ENCODE peak calls at places on chromosomes 1 and 21, in nine cellular contexts. One of them, this sample, is unnamed.

GRCh38 chr1:54334996-54335395 is 71.2 kb downstream of the SSBP3 start:
- DNase-seq in colonic mucosa: no peak
- DNase-seq in left ventricle myocardium inferior: no peak
- DNase-seq in dorsolateral prefrontal cortex: no peak
- DNase-seq in tibial nerve: no peak
- DNase-seq in adrenal gland: no peak
- DNase-seq in mucosa of descending colon: no peak
- DNase-seq in heart left ventricle: no peak
- DNase-seq in astrocyte of the spinal cord: peak
- DNase-seq in this sample: peak

GRCh38 chr1:15691434-15692032 is 7.4 kb downstream of the PLEKHM2 start:
- DNase-seq in colonic mucosa: no peak
- DNase-seq in left ventricle myocardium inferior: peak
- DNase-seq in dorsolateral prefrontal cortex: no peak
- DNase-seq in tibial nerve: no peak
- DNase-seq in adrenal gland: peak
- DNase-seq in mucosa of descending colon: no peak
- DNase-seq in heart left ventricle: peak
- DNase-seq in astrocyte of the spinal cord: no peak
- DNase-seq in this sample: peak

GRCh38 chr1:54989968-54990810 is 8.5 kb upstream of the BSND start:
- DNase-seq in colonic mucosa: no peak
- DNase-seq in left ventricle myocardium inferior: peak
- DNase-seq in dorsolateral prefrontal cortex: no peak
- DNase-seq in tibial nerve: no peak
- DNase-seq in adrenal gland: peak
- DNase-seq in mucosa of descending colon: no peak
- DNase-seq in heart left ventricle: peak
- DNase-seq in astrocyte of the spinal cord: no peak
- DNase-seq in this sample: peak

GRCh38 chr21:17542371-17542992 is 29.6 kb downstream of the CXADR start:
- DNase-seq in colonic mucosa: no peak
- DNase-seq in left ventricle myocardium inferior: no peak
- DNase-seq in dorsolateral prefrontal cortex: no peak
- DNase-seq in tibial nerve: no peak
- DNase-seq in adrenal gland: no peak
- DNase-seq in mucosa of descending colon: no peak
- DNase-seq in heart left ventricle: no peak
- DNase-seq in astrocyte of the spinal cord: peak
- DNase-seq in this sample: no peak

GRCh38 chr1:175494950-175495349 is 248.4 kb downstream of the TNR start:
- DNase-seq in colonic mucosa: no peak
- DNase-seq in left ventricle myocardium inferior: no peak
- DNase-seq in dorsolateral prefrontal cortex: no peak
- DNase-seq in tibial nerve: no peak
- DNase-seq in adrenal gland: no peak
- DNase-seq in mucosa of descending colon: no peak
- DNase-seq in heart left ventricle: no peak
- DNase-seq in astrocyte of the spinal cord: no peak
- DNase-seq in this sample: no peak

GRCh38 chr1:9143250-9143649 is 14.3 kb upstream of the GPR157 start:
- DNase-seq in colonic mucosa: no peak
- DNase-seq in left ventricle myocardium inferior: no peak
- DNase-seq in dorsolateral prefrontal cortex: no peak
- DNase-seq in tibial nerve: peak
- DNase-seq in adrenal gland: peak
- DNase-seq in mucosa of descending colon: no peak
- DNase-seq in heart left ventricle: peak
- DNase-seq in astrocyte of the spinal cord: peak
- DNase-seq in this sample: peak

GRCh38 chr1:14767075-14767474 is 168.6 kb downstream of the KAZN start:
- DNase-seq in colonic mucosa: no peak
- DNase-seq in left ventricle myocardium inferior: no peak
- DNase-seq in dorsolateral prefrontal cortex: no peak
- DNase-seq in tibial nerve: no peak
- DNase-seq in adrenal gland: no peak
- DNase-seq in mucosa of descending colon: no peak
- DNase-seq in heart left ventricle: no peak
- DNase-seq in astrocyte of the spinal cord: no peak
- DNase-seq in this sample: peak

GRCh38 chr1:15110867-15111230 is 42.7 kb upstream of the TMEM51 start:
- DNase-seq in colonic mucosa: no peak
- DNase-seq in left ventricle myocardium inferior: no peak
- DNase-seq in dorsolateral prefrontal cortex: no peak
- DNase-seq in tibial nerve: no peak
- DNase-seq in adrenal gland: no peak
- DNase-seq in mucosa of descending colon: no peak
- DNase-seq in heart left ventricle: no peak
- DNase-seq in astrocyte of the spinal cord: no peak
- DNase-seq in this sample: no peak

GRCh38 chr1:53175302-53175913 is 21.2 kb upstream of the CPT2 start:
- DNase-seq in colonic mucosa: no peak
- DNase-seq in left ventricle myocardium inferior: no peak
- DNase-seq in dorsolateral prefrontal cortex: no peak
- DNase-seq in tibial nerve: no peak
- DNase-seq in adrenal gland: no peak
- DNase-seq in mucosa of descending colon: no peak
- DNase-seq in heart left ventricle: no peak
- DNase-seq in astrocyte of the spinal cord: peak
- DNase-seq in this sample: peak

GRCh38 chr1:211975152-211975941 is 60.0 kb downstream of the INTS7 start:
- DNase-seq in colonic mucosa: no peak
- DNase-seq in left ventricle myocardium inferior: no peak
- DNase-seq in dorsolateral prefrontal cortex: no peak
- DNase-seq in tibial nerve: no peak
- DNase-seq in adrenal gland: no peak
- DNase-seq in mucosa of descending colon: no peak
- DNase-seq in heart left ventricle: no peak
- DNase-seq in astrocyte of the spinal cord: no peak
- DNase-seq in this sample: peak

GRCh38 chr1:15188145-15188544 is 34.6 kb downstream of the TMEM51 start:
- DNase-seq in colonic mucosa: no peak
- DNase-seq in left ventricle myocardium inferior: no peak
- DNase-seq in dorsolateral prefrontal cortex: no peak
- DNase-seq in tibial nerve: no peak
- DNase-seq in adrenal gland: no peak
- DNase-seq in mucosa of descending colon: peak
- DNase-seq in heart left ventricle: no peak
- DNase-seq in astrocyte of the spinal cord: no peak
- DNase-seq in this sample: no peak

DNA sequence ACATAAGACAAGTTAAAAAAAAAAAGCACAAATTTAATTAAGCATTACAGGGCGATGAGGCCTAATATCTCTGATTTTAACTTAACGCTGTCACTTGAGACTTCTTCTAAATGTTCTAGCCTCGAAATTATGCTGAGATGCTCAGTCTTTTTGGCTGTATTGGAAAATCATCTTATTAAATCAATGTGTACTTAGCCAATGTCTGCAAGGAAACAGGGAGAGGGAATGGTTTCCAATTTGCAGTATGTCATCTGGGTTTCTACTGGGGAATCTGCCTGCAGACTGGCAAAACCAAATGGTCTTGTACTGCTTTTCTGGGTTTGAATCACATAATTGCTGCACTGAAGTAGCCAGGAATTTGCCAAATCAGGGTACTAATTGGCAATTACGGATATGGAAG is 44.1 kb downstream of the KANK4 start:
- DNase-seq in colonic mucosa: no peak
- DNase-seq in left ventricle myocardium inferior: no peak
- DNase-seq in dorsolateral prefrontal cortex: no peak
- DNase-seq in tibial nerve: no peak
- DNase-seq in adrenal gland: no peak
- DNase-seq in mucosa of descending colon: no peak
- DNase-seq in heart left ventricle: no peak
- DNase-seq in astrocyte of the spinal cord: no peak
- DNase-seq in this sample: no peak
- H3K4me3 ChIP-seq in colonic mucosa: no peak
- H3K4me3 ChIP-seq in left ventricle myocardium inferior: no peak
- H3K4me3 ChIP-seq in dorsolateral prefrontal cortex: no peak
- H3K4me3 ChIP-seq in tibial nerve: no peak
- H3K4me3 ChIP-seq in adrenal gland: no peak
- H3K4me3 ChIP-seq in mucosa of descending colon: no peak
- H3K4me3 ChIP-seq in heart left ventricle: no peak
- H3K4me3 ChIP-seq in astrocyte of the spinal cord: no peak
- H3K4me3 ChIP-seq in this sample: no peak

DNA sequence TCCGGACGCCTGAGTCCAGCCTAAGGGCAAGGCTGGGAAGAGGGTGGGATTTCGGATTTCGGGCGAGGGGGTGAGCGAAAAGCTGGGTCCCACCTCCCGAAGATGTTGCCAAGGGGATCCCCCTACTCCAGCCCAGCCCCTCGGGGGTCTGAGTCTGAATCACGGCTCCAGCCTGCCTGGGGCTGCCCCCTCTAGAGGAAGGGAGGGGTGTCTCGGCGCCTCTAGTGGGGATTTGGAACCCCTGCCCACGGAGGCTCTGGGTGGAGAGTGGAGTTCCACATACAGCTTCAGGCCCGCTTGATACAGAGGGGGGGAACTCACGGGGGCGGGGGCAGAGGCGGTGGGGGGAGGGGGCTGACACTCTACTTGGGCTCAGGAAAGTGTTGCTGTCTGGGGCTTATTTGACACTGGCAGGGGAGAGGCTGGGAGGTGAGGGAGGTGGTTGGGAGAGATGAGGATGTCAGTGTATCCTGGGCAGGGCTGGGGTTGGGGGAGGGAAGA is 686 bp downstream of the KIRREL1 start:
- DNase-seq in colonic mucosa: no peak
- DNase-seq in left ventricle myocardium inferior: no peak
- DNase-seq in dorsolateral prefrontal cortex: no peak
- DNase-seq in tibial nerve: no peak
- DNase-seq in adrenal gland: no peak
- DNase-seq in mucosa of descending colon: no peak
- DNase-seq in heart left ventricle: peak
- DNase-seq in astrocyte of the spinal cord: no peak
- DNase-seq in this sample: no peak
- TF ChIP-seq CTCF in colonic mucosa: no peak
- TF ChIP-seq CTCF in left ventricle myocardium inferior: peak
- TF ChIP-seq CTCF in dorsolateral prefrontal cortex: no peak
- TF ChIP-seq CTCF in tibial nerve: peak
- TF ChIP-seq CTCF in adrenal gland: no peak
- TF ChIP-seq CTCF in mucosa of descending colon: no peak
- TF ChIP-seq CTCF in heart left ventricle: peak
- TF ChIP-seq CTCF in astrocyte of the spinal cord: peak
- TF ChIP-seq CTCF in this sample: peak

GRCh38 chr1:156428772-156429288 is 59.8 kb downstream of the RHBG start:
- DNase-seq in colonic mucosa: no peak
- DNase-seq in left ventricle myocardium inferior: no peak
- DNase-seq in dorsolateral prefrontal cortex: no peak
- DNase-seq in tibial nerve: no peak
- DNase-seq in adrenal gland: no peak
- DNase-seq in mucosa of descending colon: no peak
- DNase-seq in heart left ventricle: no peak
- DNase-seq in astrocyte of the spinal cord: no peak
- DNase-seq in this sample: no peak
- H3K4me3 ChIP-seq in colonic mucosa: no peak
- H3K4me3 ChIP-seq in left ventricle myocardium inferior: no peak
- H3K4me3 ChIP-seq in dorsolateral prefrontal cortex: peak
- H3K4me3 ChIP-seq in tibial nerve: no peak
- H3K4me3 ChIP-seq in adrenal gland: no peak
- H3K4me3 ChIP-seq in mucosa of descending colon: no peak
- H3K4me3 ChIP-seq in heart left ventricle: no peak
- H3K4me3 ChIP-seq in astrocyte of the spinal cord: no peak
- H3K4me3 ChIP-seq in this sample: no peak

GRCh38 chr1:214331827-214332423 is 51.0 kb downstream of the SMYD2 start:
- DNase-seq in colonic mucosa: peak
- DNase-seq in left ventricle myocardium inferior: no peak
- DNase-seq in dorsolateral prefrontal cortex: no peak
- DNase-seq in tibial nerve: peak
- DNase-seq in adrenal gland: no peak
- DNase-seq in mucosa of descending colon: peak
- DNase-seq in heart left ventricle: no peak
- DNase-seq in astrocyte of the spinal cord: peak
- DNase-seq in this sample: peak
- TF ChIP-seq CTCF in colonic mucosa: peak
- TF ChIP-seq CTCF in left ventricle myocardium inferior: peak
- TF ChIP-seq CTCF in dorsolateral prefrontal cortex: peak
- TF ChIP-seq CTCF in tibial nerve: peak
- TF ChIP-seq CTCF in adrenal gland: peak
- TF ChIP-seq CTCF in mucosa of descending colon: peak
- TF ChIP-seq CTCF in heart left ventricle: peak
- TF ChIP-seq CTCF in astrocyte of the spinal cord: peak
- TF ChIP-seq CTCF in this sample: peak

GRCh38 chr21:41361053-41361785 is 608 bp upstream of the MX2 start:
- DNase-seq in colonic mucosa: no peak
- DNase-seq in left ventricle myocardium inferior: no peak
- DNase-seq in dorsolateral prefrontal cortex: no peak
- DNase-seq in tibial nerve: no peak
- DNase-seq in adrenal gland: no peak
- DNase-seq in mucosa of descending colon: no peak
- DNase-seq in heart left ventricle: no peak
- DNase-seq in astrocyte of the spinal cord: no peak
- DNase-seq in this sample: no peak
- H3K4me3 ChIP-seq in colonic mucosa: peak
- H3K4me3 ChIP-seq in left ventricle myocardium inferior: peak
- H3K4me3 ChIP-seq in dorsolateral prefrontal cortex: no peak
- H3K4me3 ChIP-seq in tibial nerve: peak
- H3K4me3 ChIP-seq in adrenal gland: no peak
- H3K4me3 ChIP-seq in mucosa of descending colon: no peak
- H3K4me3 ChIP-seq in heart left ventricle: peak
- H3K4me3 ChIP-seq in astrocyte of the spinal cord: no peak
- H3K4me3 ChIP-seq in this sample: peak

GRCh38 chr1:209569445-209570207 is 13.9 kb upstream of the CAMK1G start:
- DNase-seq in colonic mucosa: peak
- DNase-seq in left ventricle myocardium inferior: peak
- DNase-seq in dorsolateral prefrontal cortex: peak
- DNase-seq in tibial nerve: peak
- DNase-seq in adrenal gland: peak
- DNase-seq in mucosa of descending colon: peak
- DNase-seq in heart left ventricle: peak
- DNase-seq in astrocyte of the spinal cord: peak
- DNase-seq in this sample: peak

GRCh38 chr1:209564904-209565303 is 18.6 kb upstream of the CAMK1G start:
- DNase-seq in colonic mucosa: no peak
- DNase-seq in left ventricle myocardium inferior: no peak
- DNase-seq in dorsolateral prefrontal cortex: no peak
- DNase-seq in tibial nerve: no peak
- DNase-seq in adrenal gland: no peak
- DNase-seq in mucosa of descending colon: no peak
- DNase-seq in heart left ventricle: no peak
- DNase-seq in astrocyte of the spinal cord: no peak
- DNase-seq in this sample: no peak

GRCh38 chr1:209567788-209568187 is 15.7 kb upstream of the CAMK1G start:
- DNase-seq in colonic mucosa: no peak
- DNase-seq in left ventricle myocardium inferior: no peak
- DNase-seq in dorsolateral prefrontal cortex: no peak
- DNase-seq in tibial nerve: no peak
- DNase-seq in adrenal gland: peak
- DNase-seq in mucosa of descending colon: no peak
- DNase-seq in heart left ventricle: no peak
- DNase-seq in astrocyte of the spinal cord: peak
- DNase-seq in this sample: peak

GRCh38 chr1:209561561-209561960 is 22.0 kb upstream of the CAMK1G start:
- DNase-seq in colonic mucosa: no peak
- DNase-seq in left ventricle myocardium inferior: no peak
- DNase-seq in dorsolateral prefrontal cortex: no peak
- DNase-seq in tibial nerve: no peak
- DNase-seq in adrenal gland: no peak
- DNase-seq in mucosa of descending colon: no peak
- DNase-seq in heart left ventricle: no peak
- DNase-seq in astrocyte of the spinal cord: no peak
- DNase-seq in this sample: no peak

GRCh38 chr1:209565759-209566678 is 17.5 kb upstream of the CAMK1G start:
- DNase-seq in colonic mucosa: peak
- DNase-seq in left ventricle myocardium inferior: peak
- DNase-seq in dorsolateral prefrontal cortex: peak
- DNase-seq in tibial nerve: peak
- DNase-seq in adrenal gland: peak
- DNase-seq in mucosa of descending colon: peak
- DNase-seq in heart left ventricle: peak
- DNase-seq in astrocyte of the spinal cord: peak
- DNase-seq in this sample: peak
- TF ChIP-seq CTCF in colonic mucosa: peak
- TF ChIP-seq CTCF in left ventricle myocardium inferior: peak
- TF ChIP-seq CTCF in dorsolateral prefrontal cortex: peak
- TF ChIP-seq CTCF in tibial nerve: peak
- TF ChIP-seq CTCF in adrenal gland: peak
- TF ChIP-seq CTCF in mucosa of descending colon: peak
- TF ChIP-seq CTCF in heart left ventricle: peak
- TF ChIP-seq CTCF in astrocyte of the spinal cord: peak
- TF ChIP-seq CTCF in this sample: peak